ENCODE peak calls at places on chromosomes 16 and 17, in ten cellular contexts. One of them, this sample, is unnamed.

GRCh38 chr16:66357523-66357928 is 9.0 kb upstream of the CDH5 start:
- DNase-seq in psoas muscle: no peak
- DNase-seq in upper lobe of right lung: no peak
- DNase-seq in left ventricle myocardium inferior: no peak
- DNase-seq in prostate gland: peak; percentile 36
- DNase-seq in mucosa of descending colon: peak; percentile 71
- DNase-seq in lung: peak; percentile 56
- DNase-seq in hepatocyte: peak; percentile 83
- DNase-seq in tibial artery: no peak
- DNase-seq in right lobe of liver: no peak
- DNase-seq in this sample: peak; percentile 83

GRCh38 chr17:68591583-68591982 is 9.6 kb downstream of the FAM20A start:
- DNase-seq in psoas muscle: peak; percentile 80
- DNase-seq in upper lobe of right lung: no peak
- DNase-seq in left ventricle myocardium inferior: peak; percentile 33
- DNase-seq in prostate gland: no peak
- DNase-seq in mucosa of descending colon: no peak
- DNase-seq in lung: no peak
- DNase-seq in hepatocyte: no peak
- DNase-seq in tibial artery: no peak
- DNase-seq in right lobe of liver: no peak
- DNase-seq in this sample: no peak

GRCh38 chr17:14351493-14351892 is 50.6 kb downstream of the HS3ST3B1 start:
- DNase-seq in psoas muscle: no peak
- DNase-seq in upper lobe of right lung: no peak
- DNase-seq in left ventricle myocardium inferior: no peak
- DNase-seq in prostate gland: no peak
- DNase-seq in mucosa of descending colon: no peak
- DNase-seq in lung: no peak
- DNase-seq in hepatocyte: no peak
- DNase-seq in tibial artery: no peak
- DNase-seq in right lobe of liver: no peak
- DNase-seq in this sample: no peak

GRCh38 chr17:16072031-16072430 is 72.4 kb downstream of the TTC19 start:
- DNase-seq in psoas muscle: no peak
- DNase-seq in upper lobe of right lung: no peak
- DNase-seq in left ventricle myocardium inferior: no peak
- DNase-seq in prostate gland: no peak
- DNase-seq in mucosa of descending colon: no peak
- DNase-seq in lung: no peak
- DNase-seq in hepatocyte: no peak
- DNase-seq in tibial artery: no peak
- DNase-seq in right lobe of liver: no peak
- DNase-seq in this sample: no peak

GRCh38 chr16:57194512-57194911 is 8.4 kb downstream of the RSPRY1 start:
- DNase-seq in psoas muscle: no peak
- DNase-seq in upper lobe of right lung: no peak
- DNase-seq in left ventricle myocardium inferior: no peak
- DNase-seq in prostate gland: peak; percentile 16
- DNase-seq in mucosa of descending colon: no peak
- DNase-seq in lung: no peak
- DNase-seq in hepatocyte: peak; percentile 61
- DNase-seq in tibial artery: no peak
- DNase-seq in right lobe of liver: no peak
- DNase-seq in this sample: peak; percentile 88

GRCh38 chr16:72847187-72848044 is 200.5 kb downstream of the ZFHX3 start:
- DNase-seq in psoas muscle: no peak
- DNase-seq in upper lobe of right lung: no peak
- DNase-seq in left ventricle myocardium inferior: no peak
- DNase-seq in prostate gland: no peak
- DNase-seq in mucosa of descending colon: peak; percentile 31
- DNase-seq in lung: no peak
- DNase-seq in hepatocyte: peak; percentile 50
- DNase-seq in tibial artery: no peak
- DNase-seq in right lobe of liver: no peak
- DNase-seq in this sample: peak; percentile 47

GRCh38 chr16:4317471-4318170 is 1.8 kb downstream of the GLIS2 start:
- DNase-seq in psoas muscle: peak; percentile 69
- DNase-seq in upper lobe of right lung: peak; percentile 71
- DNase-seq in left ventricle myocardium inferior: no peak
- DNase-seq in prostate gland: no peak
- DNase-seq in mucosa of descending colon: no peak
- DNase-seq in lung: no peak
- DNase-seq in hepatocyte: peak; percentile 63
- DNase-seq in tibial artery: peak; percentile 82
- DNase-seq in right lobe of liver: peak; percentile 17
- DNase-seq in this sample: no peak

GRCh38 chr17:37406635-37407455 is at the start of the genes ACACA and TADA2A:
- DNase-seq in psoas muscle: peak; percentile 92
- DNase-seq in upper lobe of right lung: peak; percentile 93
- DNase-seq in left ventricle myocardium inferior: peak; percentile 82
- DNase-seq in prostate gland: peak; percentile 69
- DNase-seq in mucosa of descending colon: peak; percentile 82
- DNase-seq in lung: peak; percentile 79
- DNase-seq in hepatocyte: peak; percentile 92
- DNase-seq in tibial artery: peak; percentile 87
- DNase-seq in right lobe of liver: peak; percentile 89
- DNase-seq in this sample: peak; percentile 9

GRCh38 chr16:4936181-4936990 is 562 bp downstream of the PPL start:
- DNase-seq in psoas muscle: peak; percentile 71
- DNase-seq in upper lobe of right lung: peak; percentile 87
- DNase-seq in left ventricle myocardium inferior: no peak
- DNase-seq in prostate gland: peak; percentile 40
- DNase-seq in mucosa of descending colon: peak; percentile 47
- DNase-seq in lung: peak; percentile 59
- DNase-seq in hepatocyte: peak; percentile 88
- DNase-seq in tibial artery: peak; percentile 74
- DNase-seq in right lobe of liver: peak; percentile 60
- DNase-seq in this sample: no peak

GRCh38 chr17:19750835-19751234 is 2.7 kb upstream of the ALDH3A1 start:
- DNase-seq in psoas muscle: peak; percentile 30
- DNase-seq in upper lobe of right lung: peak; percentile 49
- DNase-seq in left ventricle myocardium inferior: no peak
- DNase-seq in prostate gland: no peak
- DNase-seq in mucosa of descending colon: no peak
- DNase-seq in lung: no peak
- DNase-seq in hepatocyte: no peak
- DNase-seq in tibial artery: peak; percentile 48
- DNase-seq in right lobe of liver: no peak
- DNase-seq in this sample: no peak

GRCh38 chr16:57471852-57472664 is 9.6 kb downstream of the POLR2C start:
- DNase-seq in psoas muscle: no peak
- DNase-seq in upper lobe of right lung: no peak
- DNase-seq in left ventricle myocardium inferior: no peak
- DNase-seq in prostate gland: no peak
- DNase-seq in mucosa of descending colon: peak; percentile 50
- DNase-seq in lung: no peak
- DNase-seq in hepatocyte: peak; percentile 87
- DNase-seq in tibial artery: no peak
- DNase-seq in right lobe of liver: peak; percentile 84
- DNase-seq in this sample: no peak

GRCh38 chr16:66370786-66371684 is 4.5 kb downstream of the CDH5 start:
- DNase-seq in psoas muscle: no peak
- DNase-seq in upper lobe of right lung: no peak
- DNase-seq in left ventricle myocardium inferior: no peak
- DNase-seq in prostate gland: no peak
- DNase-seq in mucosa of descending colon: no peak
- DNase-seq in lung: no peak
- DNase-seq in hepatocyte: no peak
- DNase-seq in tibial artery: peak; percentile 57
- DNase-seq in right lobe of liver: peak; percentile 14
- DNase-seq in this sample: no peak

GRCh38 chr17:6498798-6499540 is 54.7 kb downstream of the PIMREG start:
- DNase-seq in psoas muscle: no peak
- DNase-seq in upper lobe of right lung: peak; percentile 40
- DNase-seq in left ventricle myocardium inferior: no peak
- DNase-seq in prostate gland: no peak
- DNase-seq in mucosa of descending colon: no peak
- DNase-seq in lung: no peak
- DNase-seq in hepatocyte: no peak
- DNase-seq in tibial artery: peak; percentile 42
- DNase-seq in right lobe of liver: no peak
- DNase-seq in this sample: no peak

GRCh38 chr16:53809088-53809951 is 105.4 kb downstream of the FTO start:
- DNase-seq in psoas muscle: no peak
- DNase-seq in upper lobe of right lung: no peak
- DNase-seq in left ventricle myocardium inferior: no peak
- DNase-seq in prostate gland: no peak
- DNase-seq in mucosa of descending colon: no peak
- DNase-seq in lung: no peak
- DNase-seq in hepatocyte: no peak
- DNase-seq in tibial artery: no peak
- DNase-seq in right lobe of liver: no peak
- DNase-seq in this sample: peak; percentile 82

GRCh38 chr17:62899349-62899748 is 66.7 kb upstream of the TANC2 start:
- DNase-seq in psoas muscle: no peak
- DNase-seq in upper lobe of right lung: peak; percentile 73
- DNase-seq in left ventricle myocardium inferior: peak; percentile 40
- DNase-seq in prostate gland: no peak
- DNase-seq in mucosa of descending colon: peak; percentile 5
- DNase-seq in lung: peak; percentile 46
- DNase-seq in hepatocyte: no peak
- DNase-seq in tibial artery: no peak
- DNase-seq in right lobe of liver: no peak
- DNase-seq in this sample: no peak

DNA sequence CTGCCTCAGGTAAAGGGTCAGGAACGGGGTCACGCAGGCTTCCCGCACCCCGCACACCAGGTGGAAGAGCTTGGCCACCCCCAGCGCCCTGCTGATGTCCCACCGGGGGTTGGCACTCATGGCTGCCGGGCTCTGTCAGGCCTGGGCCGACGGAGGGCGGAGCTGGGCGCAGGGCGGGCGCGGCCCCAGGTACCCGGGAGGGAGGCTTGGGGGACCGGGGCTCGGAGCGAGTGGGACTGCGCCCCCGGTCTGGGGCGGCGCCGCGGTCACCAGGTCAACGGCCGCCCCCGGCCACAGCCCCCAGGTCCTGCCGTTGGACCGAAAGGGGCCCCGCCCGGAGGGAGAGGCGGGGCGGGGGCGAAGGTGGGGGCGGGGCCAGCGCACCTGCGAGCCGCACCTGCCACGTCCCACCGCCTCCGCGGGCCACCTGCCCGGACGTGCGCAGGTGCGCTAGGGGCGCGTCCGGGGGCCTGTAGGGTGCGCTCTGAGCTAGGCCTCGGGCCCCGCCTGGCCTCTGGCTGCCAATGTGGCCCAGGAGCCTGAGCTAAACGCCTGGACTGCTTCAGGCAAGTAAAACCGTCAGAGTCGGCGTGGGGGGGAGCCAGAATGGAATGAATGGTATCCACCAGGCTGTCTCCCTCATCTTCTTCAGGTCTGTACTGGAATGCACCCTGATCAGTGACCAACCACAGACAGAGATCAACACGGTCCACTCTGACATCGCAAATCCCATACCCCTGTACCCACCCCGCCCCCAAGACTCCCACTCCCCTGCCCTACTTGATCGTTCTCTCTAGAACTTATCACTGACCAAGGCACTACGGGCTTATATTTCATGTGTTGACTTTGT is at the start of gene MFSD6L:
- DNase-seq in psoas muscle: no peak
- DNase-seq in upper lobe of right lung: peak; percentile 75
- DNase-seq in left ventricle myocardium inferior: no peak
- DNase-seq in prostate gland: no peak
- DNase-seq in mucosa of descending colon: peak; percentile 84
- DNase-seq in lung: no peak
- DNase-seq in hepatocyte: peak; percentile 85
- DNase-seq in tibial artery: no peak
- DNase-seq in right lobe of liver: no peak
- DNase-seq in this sample: peak; percentile 15
- TF ChIP-seq CTCF in psoas muscle: no peak
- TF ChIP-seq CTCF in upper lobe of right lung: peak; percentile 10
- TF ChIP-seq CTCF in left ventricle myocardium inferior: peak; percentile 37
- TF ChIP-seq CTCF in prostate gland: peak; percentile 25
- TF ChIP-seq CTCF in mucosa of descending colon: no peak
- TF ChIP-seq CTCF in lung: no peak
- TF ChIP-seq CTCF in hepatocyte: peak; percentile 18
- TF ChIP-seq CTCF in tibial artery: no peak
- TF ChIP-seq CTCF in right lobe of liver: no peak
- TF ChIP-seq CTCF in this sample: no peak

DNA sequence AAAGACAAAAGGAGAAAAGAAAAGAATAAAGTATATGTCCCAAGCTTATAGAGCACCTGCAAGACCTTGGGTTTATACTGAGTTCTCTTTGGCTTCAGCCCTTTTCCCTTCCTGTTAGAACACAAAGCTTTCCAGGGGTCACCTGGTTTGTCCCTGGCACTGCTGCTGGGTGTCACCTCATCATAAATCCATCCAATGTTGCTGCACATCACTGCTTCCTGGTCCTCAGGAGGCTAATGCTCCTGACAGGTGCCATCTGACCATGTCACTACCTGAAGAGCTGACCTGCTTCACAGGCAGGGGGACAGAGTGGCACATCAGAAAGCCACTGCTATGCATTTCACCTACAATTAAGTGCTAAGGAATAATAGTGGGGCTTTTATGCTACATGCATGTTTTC is 164.6 kb upstream of the ELAC2 start:
- DNase-seq in psoas muscle: no peak
- DNase-seq in upper lobe of right lung: no peak
- DNase-seq in left ventricle myocardium inferior: no peak
- DNase-seq in prostate gland: no peak
- DNase-seq in mucosa of descending colon: peak; percentile 39
- DNase-seq in lung: no peak
- DNase-seq in hepatocyte: no peak
- DNase-seq in tibial artery: no peak
- DNase-seq in right lobe of liver: no peak
- DNase-seq in this sample: no peak
- H3K4me3 ChIP-seq in psoas muscle: no peak overlapping the region
- H3K4me3 ChIP-seq in upper lobe of right lung: no peak overlapping the region
- H3K4me3 ChIP-seq in left ventricle myocardium inferior: no peak overlapping the region
- H3K4me3 ChIP-seq in prostate gland: no peak overlapping the region
- H3K4me3 ChIP-seq in mucosa of descending colon: no peak overlapping the region
- H3K4me3 ChIP-seq in lung: no peak overlapping the region
- H3K4me3 ChIP-seq in hepatocyte: no peak overlapping the region
- H3K4me3 ChIP-seq in tibial artery: no peak overlapping the region
- H3K4me3 ChIP-seq in right lobe of liver: no peak overlapping the region
- H3K4me3 ChIP-seq in this sample: no peak overlapping the region

DNA sequence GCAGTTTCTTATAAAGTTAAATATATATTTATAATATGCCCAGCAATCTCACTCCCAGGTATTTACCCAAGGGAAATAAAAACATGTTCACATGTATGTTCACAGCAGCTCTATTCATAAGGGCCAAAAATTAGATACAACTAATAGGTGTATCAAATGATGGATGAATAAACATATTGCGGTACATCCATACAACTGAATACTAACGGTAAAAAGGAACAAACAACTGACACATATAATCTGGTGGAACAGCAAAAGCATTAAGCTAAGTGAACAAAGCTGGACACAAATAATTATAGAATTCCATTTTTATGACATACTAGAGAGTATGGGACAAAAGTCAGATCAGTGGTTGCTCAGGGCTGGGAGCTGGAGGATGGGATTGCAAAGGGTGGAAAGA is 74.7 kb downstream of the CACNG1 start:
- DNase-seq in psoas muscle: no peak
- DNase-seq in upper lobe of right lung: no peak
- DNase-seq in left ventricle myocardium inferior: no peak
- DNase-seq in prostate gland: no peak
- DNase-seq in mucosa of descending colon: no peak
- DNase-seq in lung: no peak
- DNase-seq in hepatocyte: no peak
- DNase-seq in tibial artery: no peak
- DNase-seq in right lobe of liver: no peak
- DNase-seq in this sample: no peak
- H3K36me3 ChIP-seq in psoas muscle: peaks cover 73% of the 10 kb centered on the region
- H3K36me3 ChIP-seq in upper lobe of right lung: peaks cover 63% of the 10 kb centered on the region
- H3K36me3 ChIP-seq in left ventricle myocardium inferior: peaks cover 78% of the 10 kb centered on the region
- H3K36me3 ChIP-seq in prostate gland: no peaks in the 10 kb centered on the region
- H3K36me3 ChIP-seq in mucosa of descending colon: no peaks in the 10 kb centered on the region
- H3K36me3 ChIP-seq in lung: peaks cover 4% of the 10 kb centered on the region
- H3K36me3 ChIP-seq in hepatocyte: peaks cover 7% of the 10 kb centered on the region
- H3K36me3 ChIP-seq in tibial artery: peaks cover 31% of the 10 kb centered on the region
- H3K36me3 ChIP-seq in right lobe of liver: peaks cover 27% of the 10 kb centered on the region
- H3K36me3 ChIP-seq in this sample: peaks cover 9% of the 10 kb centered on the region

GRCh38 chr16:89565506-89566372 is 5.3 kb downstream of the RPL13 start:
- DNase-seq in psoas muscle: peak; percentile 82
- DNase-seq in upper lobe of right lung: peak; percentile 85
- DNase-seq in left ventricle myocardium inferior: peak; percentile 37
- DNase-seq in prostate gland: peak; percentile 27
- DNase-seq in mucosa of descending colon: peak; percentile 74
- DNase-seq in lung: peak; percentile 72
- DNase-seq in hepatocyte: peak; percentile 66
- DNase-seq in tibial artery: no peak
- DNase-seq in right lobe of liver: peak; percentile 71
- DNase-seq in this sample: peak; percentile 37
- TF ChIP-seq CTCF in psoas muscle: peak; percentile 51
- TF ChIP-seq CTCF in upper lobe of right lung: peak; percentile 58
- TF ChIP-seq CTCF in left ventricle myocardium inferior: peak; percentile 61
- TF ChIP-seq CTCF in prostate gland: peak; percentile 50
- TF ChIP-seq CTCF in mucosa of descending colon: peak; percentile 37
- TF ChIP-seq CTCF in lung: no peak
- TF ChIP-seq CTCF in hepatocyte: peak; percentile 60
- TF ChIP-seq CTCF in tibial artery: peak; percentile 26
- TF ChIP-seq CTCF in right lobe of liver: peak; percentile 57
- TF ChIP-seq CTCF in this sample: peak; percentile 74

This sample was measured in brain microvascular endothelial cell.